ENCODE peak calls at places on chromosomes 7 and 10, in six cellular contexts. S is heart right ventricle, P is psoas muscle, X is IMR-90, F is tibial nerve, Z is ovary. R is an unnamed sample. For H3K27me3, the result is how much of the 10 kb centered on the place peaks cover.

GRCh38 chr7:42359946-42360345 is 122.9 kb upstream of the GLI3 start:
- DNase-seq in F (no peak), X (no peak), P (no peak), S (no peak), Z (no peak), R (no peak)

GRCh38 chr7:77731716-77732115 is 35.5 kb downstream of the RSBN1L start:
- DNase-seq in X (no peak), F (no peak), S (no peak), P (no peak), Z (no peak), R (no peak)

GRCh38 chr7:106108988-106109387 is 3.1 kb downstream of the SYPL1 start:
- DNase-seq in F (no peak), Z (no peak), S (no peak), X (no peak), P (no peak), R (no peak)

GRCh38 chr7:94272821-94273583 is 121.7 kb upstream of the COL1A2 start:
- DNase-seq in Z (no peak), X (peak), S (no peak), P (no peak), F (no peak), R (no peak)

GRCh38 chr10:131514454-131514853 is 202.9 kb upstream of the TCERG1L start:
- DNase-seq in F (no peak), X (no peak), Z (no peak), P (no peak), S (no peak), R (no peak)

GRCh38 chr7:149719050-149719899 is 54.1 kb downstream of the ZNF467 start:
- DNase-seq in X (peak), P (no peak), S (no peak), F (no peak), Z (no peak), R (no peak)

GRCh38 chr7:70178787-70179186 is 580.5 kb downstream of the AUTS2 start:
- DNase-seq in S (no peak), P (no peak), X (no peak), F (no peak), Z (no peak), R (no peak)

GRCh38 chr10:23514321-23514720 is 75.4 kb downstream of the OTUD1 start:
- DNase-seq in P (no peak), S (no peak), F (no peak), Z (no peak), X (no peak), R (no peak)

GRCh38 chr7:159096736-159097581 is 47.7 kb downstream of the VIPR2 start:
- DNase-seq in F (no peak), S (peak), Z (no peak), X (no peak), P (peak), R (no peak)

GRCh38 chr10:117830832-117831231 is 215.9 kb downstream of the RAB11FIP2 start:
- DNase-seq in F (no peak), Z (no peak), X (no peak), P (no peak), S (no peak), R (peak)

GRCh38 chr7:44964384-44964830 is 14.4 kb downstream of the MYO1G start:
- DNase-seq in Z (peak), X (peak), S (no peak), P (no peak), F (no peak), R (no peak)

GRCh38 chr10:102917314-102917961 is 656 bp upstream of the CNNM2 start:
- DNase-seq in P (peak), Z (peak), S (peak), F (peak), X (peak), R (peak)

GRCh38 chr10:103833731-103834365 is 21.5 kb downstream of the SH3PXD2A start:
- DNase-seq in X (no peak), P (peak), F (peak), S (peak), Z (peak), R (no peak)

GRCh38 chr10:131277969-131278368 is 33.6 kb downstream of the TCERG1L start:
- DNase-seq in S (no peak), X (no peak), P (no peak), F (no peak), Z (no peak), R (no peak)

GRCh38 chr10:130905921-130906320 is 405.6 kb downstream of the TCERG1L start:
- DNase-seq in Z (no peak), S (no peak), F (no peak), X (no peak), P (no peak), R (no peak)

GRCh38 chr10:44069573-44069972 is 315.3 kb downstream of the CXCL12 start:
- DNase-seq in P (no peak), F (no peak), S (no peak), Z (no peak), X (no peak), R (no peak)

GRCh38 chr10:27742926-27743735 is 2.5 kb downstream of the MKX start:
- DNase-seq in Z (peak), P (peak), X (no peak), S (no peak), F (no peak), R (peak)

GRCh38 chr7:66837007-66837406 is 84.0 kb upstream of the TMEM248 start:
- DNase-seq in P (no peak), S (no peak), X (peak), Z (no peak), F (no peak), R (no peak)

GRCh38 chr7:142001163-142001874 is 5.6 kb downstream of the MGAM start:
- DNase-seq in X (no peak), P (no peak), Z (no peak), F (no peak), S (no peak), R (no peak)

GRCh38 chr10:59971915-59972314 is 65.6 kb upstream of the CCDC6 start:
- DNase-seq in X (no peak), F (no peak), P (no peak), S (no peak), Z (no peak), R (no peak)

GRCh38 chr10:118816471-118817168 is 61.9 kb upstream of the CACUL1 start:
- DNase-seq in P (no peak), Z (no peak), S (no peak), F (no peak), X (no peak), R (no peak)

GRCh38 chr7:29987083-29987482 is 2.5 kb downstream of the SCRN1 start:
- DNase-seq in F (no peak), S (no peak), Z (no peak), P (no peak), X (peak), R (no peak)

GRCh38 chr10:90856964-90857634 is 740 bp downstream of the HTR7 start:
- DNase-seq in Z (no peak), X (no peak), P (peak), F (no peak), S (no peak), R (no peak)

GRCh38 chr10:72011468-72011867 is 47.3 kb downstream of the CHST3 start:
- DNase-seq in X (no peak), P (no peak), Z (no peak), S (no peak), F (no peak), R (no peak)

GRCh38 chr10:103069453-103070331 is 123.4 kb downstream of the NT5C2 start:
- DNase-seq in X (peak), P (peak), Z (peak), S (peak), F (peak), R (peak)

GRCh38 chr7:50363327-50364060 is 59.0 kb downstream of the IKZF1 start:
- DNase-seq in F (no peak), X (no peak), P (no peak), S (no peak), Z (no peak), R (peak)

GRCh38 chr10:19918800-19919199 is 102.6 kb downstream of the PLXDC2 start:
- DNase-seq in F (no peak), S (no peak), P (no peak), Z (no peak), X (peak), R (no peak)

GRCh38 chr10:122308487-122309141 is 37.5 kb downstream of the BTBD16 start:
- DNase-seq in S (no peak), P (no peak), F (no peak), X (no peak), Z (no peak), R (no peak)

GRCh38 chr7:92685146-92686042 is 95.2 kb upstream of the FAM133B start:
- DNase-seq in X (no peak), Z (no peak), S (no peak), P (no peak), F (no peak), R (peak)

GRCh38 chr10:79243211-79244067 is 103.8 kb upstream of the PPIF start:
- DNase-seq in Z (peak), P (peak), S (peak), F (no peak), X (no peak), R (peak)

GRCh38 chr7:157522954-157523353 is 186.2 kb downstream of the DNAJB6 start:
- DNase-seq in F (no peak), P (peak), X (no peak), S (no peak), Z (peak), R (no peak)

GRCh38 chr10:108445746-108446145 is 1281.2 kb upstream of the SORCS1 start:
- DNase-seq in F (no peak), X (no peak), S (no peak), P (no peak), Z (no peak), R (no peak)

GRCh38 chr10:73206385-73206784 is 38.5 kb downstream of the FAM149B1 start:
- DNase-seq in X (no peak), S (no peak), P (no peak), Z (no peak), F (no peak), R (no peak)

GRCh38 chr7:130037703-130038102 is 13.5 kb downstream of the ZC3HC1 start:
- DNase-seq in S (no peak), P (no peak), F (no peak), X (peak), Z (no peak), R (no peak)

GRCh38 chr10:22335204-22335956 is 9.9 kb upstream of the SPAG6 start:
- DNase-seq in S (no peak), P (peak), Z (peak), X (peak), F (peak), R (peak)
- H3K27me3 ChIP-seq in S (half or more), P (under half), Z (under half), X (half or more), F (under half), R (under half)

GRCh38 chr7:288671-289101 is 1.3 kb upstream of the FOXL3 start:
- DNase-seq in X (no peak), Z (no peak), S (no peak), P (no peak), F (no peak), R (no peak)
- H3K27me3 ChIP-seq in X (half or more), Z (under half), S (half or more), P (under half), F (under half), R (under half)

DNA sequence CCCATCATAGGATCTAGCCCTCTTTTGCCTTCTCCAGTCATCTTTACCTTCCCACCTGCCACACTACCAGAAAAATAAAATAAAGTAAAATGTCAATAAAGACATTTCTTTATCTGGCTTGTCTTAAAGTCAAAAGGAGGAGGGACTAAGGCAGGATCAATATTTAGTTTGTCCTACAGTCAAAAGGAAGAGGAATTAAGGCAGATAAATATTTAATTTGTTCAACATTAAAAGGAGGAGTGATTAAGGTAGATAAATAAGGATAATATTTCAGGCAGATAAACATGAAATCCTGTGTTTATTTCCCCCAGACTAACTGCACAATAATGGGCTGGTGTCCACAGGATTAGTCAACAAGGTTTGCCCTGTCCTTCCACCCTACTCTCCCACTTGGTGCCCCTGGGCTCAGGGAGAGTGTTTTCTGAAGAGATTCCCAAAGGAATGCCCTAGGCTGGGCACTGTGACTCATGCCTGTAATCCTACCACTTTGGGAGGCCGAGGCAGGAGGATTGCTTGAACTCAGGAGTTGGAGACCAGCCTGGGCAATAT is 18.3 kb upstream of the MSMB start:
- DNase-seq in S (no peak), Z (no peak), F (no peak), P (no peak), X (no peak), R (no peak)
- H3K27me3 ChIP-seq in S (under half), Z (under half), F (under half), P (under half), X (under half), R (under half)

GRCh38 chr7:33901847-33902246 is 3.5 kb upstream of the BMPER start:
- DNase-seq in Z (no peak), X (no peak), F (no peak), P (no peak), S (no peak), R (no peak)
- H3K27me3 ChIP-seq in Z (under half), X (under half), F (under half), P (under half), S (under half), R (under half)

DNA sequence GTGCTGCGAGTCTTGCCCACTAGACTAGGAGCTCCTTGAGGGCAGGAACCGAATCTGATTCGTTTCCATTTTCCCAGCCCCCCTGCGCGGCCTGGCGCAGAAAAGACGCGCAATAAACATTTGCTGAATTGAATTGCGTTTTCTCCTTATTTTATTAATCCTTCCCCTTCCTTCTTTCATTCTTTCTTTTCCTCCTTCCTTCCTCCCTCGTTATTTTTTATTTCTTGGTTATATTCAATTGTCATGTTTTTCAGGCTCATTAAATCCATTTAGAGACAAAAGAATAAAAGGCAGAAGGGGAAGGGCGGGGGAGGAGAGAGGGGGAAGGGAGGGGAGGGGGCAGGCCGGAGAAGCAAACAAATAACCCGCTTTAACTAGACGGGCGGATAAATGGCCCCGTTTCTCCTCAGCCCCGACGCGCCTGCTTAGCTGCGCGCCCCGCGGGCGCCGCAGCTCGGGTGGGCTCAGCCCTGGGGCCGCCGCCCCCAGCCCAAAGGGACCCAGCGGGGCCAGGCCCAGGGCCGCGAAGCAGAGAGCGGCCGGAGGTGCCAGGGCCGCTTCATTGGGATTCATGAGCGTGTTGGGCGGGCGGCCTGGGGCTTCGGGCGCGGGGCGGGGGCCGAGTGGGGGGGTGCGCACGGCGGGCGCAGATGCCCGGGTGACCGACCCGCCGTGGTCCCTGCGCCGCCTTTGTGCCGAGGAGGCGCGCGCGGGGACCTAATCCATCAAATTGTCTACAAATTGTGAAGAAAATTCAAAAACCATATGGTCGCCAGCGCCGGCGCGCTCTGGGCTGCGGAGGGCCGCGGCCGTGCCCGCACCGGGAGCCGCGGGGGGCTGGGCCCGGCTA is 5.0 kb downstream of the LBX1 start:
- DNase-seq in S (no peak), Z (no peak), F (no peak), X (no peak), P (no peak), R (no peak)
- H3K27me3 ChIP-seq in S (half or more), Z (under half), F (under half), X (half or more), P (under half), R (half or more)

GRCh38 chr7:55021951-55022617 is 3.3 kb downstream of the EGFR start:
- DNase-seq in P (no peak), S (no peak), F (no peak), Z (no peak), X (no peak), R (no peak)
- H3K27me3 ChIP-seq in P (under half), S (under half), F (under half), Z (under half), X (under half), R (under half)

GRCh38 chr10:123669901-123670300 is 3.7 kb downstream of the GPR26 start:
- DNase-seq in S (no peak), P (no peak), X (no peak), Z (no peak), F (no peak), R (no peak)

GRCh38 chr10:123663522-123663921 is 2.6 kb upstream of the GPR26 start:
- DNase-seq in S (no peak), Z (no peak), X (no peak), F (no peak), P (no peak), R (no peak)

GRCh38 chr10:123665371-123666286 is 526 bp upstream of the GPR26 start:
- DNase-seq in Z (no peak), F (no peak), P (no peak), X (no peak), S (no peak), R (no peak)

GRCh38 chr10:123666318-123667291 is at the start of gene GPR26:
- DNase-seq in P (no peak), Z (no peak), X (no peak), F (no peak), S (no peak), R (no peak)
- H3K27me3 ChIP-seq in P (under half), Z (under half), X (under half), F (under half), S (under half), R (under half)

DNA sequence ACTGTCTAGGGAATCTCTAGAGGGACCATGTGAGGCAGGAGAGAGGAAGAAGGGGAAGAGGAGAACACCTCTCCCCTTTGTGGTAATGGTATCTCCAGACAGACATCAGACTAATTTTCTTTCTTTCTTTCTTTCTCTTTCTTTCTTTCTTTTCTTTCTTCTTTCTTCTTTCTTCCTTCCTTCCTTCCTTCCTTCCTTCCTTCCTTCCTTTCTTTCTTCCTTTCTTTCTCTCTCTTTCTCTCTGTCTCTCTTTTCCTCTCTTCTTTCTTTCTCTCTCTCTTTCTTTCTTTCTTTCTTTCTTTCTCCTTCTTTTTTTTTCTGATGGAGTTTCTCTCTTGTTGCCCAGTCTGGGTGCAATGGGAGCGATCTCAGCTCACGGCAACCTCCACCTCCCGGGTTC is 73.2 kb upstream of the PAX2 start:
- DNase-seq in Z (no peak), P (no peak), F (no peak), S (no peak), X (no peak), R (no peak)
- H3K27me3 ChIP-seq in Z (under half), P (under half), F (under half), S (half or more), X (under half), R (under half)

DNA sequence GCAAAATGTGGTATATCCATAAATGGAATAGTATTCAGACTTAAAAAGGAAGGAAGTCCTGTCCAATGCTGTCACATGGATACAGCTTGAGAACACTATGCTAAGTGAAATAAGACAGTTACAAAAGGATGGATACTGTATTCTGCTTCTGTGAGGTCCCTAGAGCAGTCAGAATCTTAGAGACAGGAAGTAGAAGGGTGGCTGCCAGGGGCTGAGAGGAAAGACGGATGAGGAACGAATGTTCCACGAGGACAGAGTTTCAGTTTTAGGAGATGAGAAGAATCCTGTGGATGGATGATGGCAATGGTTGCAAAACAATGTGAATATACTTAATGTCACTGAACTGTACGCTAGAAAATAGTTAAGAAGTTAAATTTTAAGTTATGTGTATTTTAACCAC is 3.8 kb downstream of the PRKCQ start:
- DNase-seq in P (no peak), F (no peak), S (no peak), Z (no peak), X (no peak), R (no peak)
- H3K27me3 ChIP-seq in P (under half), F (under half), S (under half), Z (under half), X (under half), R (under half)

R was measured in CD4-positive, alpha-beta memory T cell.